ENCODE peak calls at places on chromosome 7, in five cellular contexts. L is SJSA1, R is A549, T is aorta, C is fibroblast of lung. I is an unnamed sample.

GRCh38 chr7:111753968-111754367 is 191.7 kb upstream of the IMMP2L start:
- DNase-seq in T (no peak), R (no peak), C (no peak), L (no peak), I (no peak)

GRCh38 chr7:39948375-39948774 is 1.7 kb upstream of the CDK13 start:
- DNase-seq in L (no peak), C (no peak), R (no peak), T (no peak), I (no peak)

GRCh38 chr7:9029671-9030070 is 596.3 kb downstream of the NXPH1 start:
- DNase-seq in R (no peak), L (no peak), T (no peak), C (no peak), I (no peak)

GRCh38 chr7:46210467-46210866 is 289.4 kb upstream of the IGFBP3 start:
- DNase-seq in L (no peak), T (no peak), C (no peak), R (no peak), I (no peak)

GRCh38 chr7:22576941-22577927 is 77.2 kb upstream of the STEAP1B start:
- DNase-seq in T (no peak), L (no peak), C (peak; percentile 99), R (no peak), I (peak; percentile 88)

GRCh38 chr7:113040849-113041248 is 45.8 kb downstream of the GPR85 start:
- DNase-seq in R (no peak), L (no peak), T (no peak), C (no peak), I (no peak)

GRCh38 chr7:28298870-28299484 is 113.3 kb upstream of the CREB5 start:
- DNase-seq in C (peak; percentile 85), T (no peak), R (peak; percentile 52), L (peak; percentile 26), I (peak; percentile 68)

GRCh38 chr7:32587431-32587948 is 92.2 kb downstream of the AVL9 start:
- DNase-seq in R (peak; percentile 61), T (no peak), L (peak; percentile 93), C (peak; percentile 95), I (peak; percentile 90)

DNA sequence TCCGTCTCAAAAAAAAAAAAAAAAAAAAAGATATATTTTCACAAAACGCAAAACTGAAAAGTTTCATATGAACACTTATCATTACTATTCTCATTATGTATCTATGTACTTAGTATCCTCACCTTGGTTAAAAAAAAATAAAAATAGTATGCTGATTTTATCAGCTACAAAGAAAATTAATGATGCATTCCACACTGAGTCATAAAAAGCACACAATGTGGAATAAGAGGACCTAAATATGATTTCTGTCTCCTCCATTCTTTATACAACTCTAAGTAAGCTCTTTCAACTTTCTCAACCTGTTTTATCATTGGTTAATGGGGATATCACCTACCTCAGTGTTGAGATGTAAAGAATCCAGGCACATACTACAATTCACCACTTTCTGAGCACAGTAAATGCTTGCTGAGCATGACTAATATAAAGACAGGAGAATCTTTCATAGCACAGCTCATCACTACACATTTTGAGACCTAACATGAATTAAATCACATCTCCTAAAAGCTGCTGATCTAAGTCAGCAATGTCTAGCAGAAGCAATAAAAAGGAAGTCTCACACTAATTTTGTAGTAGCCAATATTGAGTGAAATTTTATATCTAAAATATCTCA is 2.7 kb downstream of the SNX13 start:
- DNase-seq in L (no peak), C (no peak), R (no peak), T (no peak), I (no peak)
- H3K27ac ChIP-seq in L (no peak overlapping the region), C (no peak overlapping the region), R (no peak overlapping the region), T (no peak overlapping the region), I (no peak overlapping the region)

GRCh38 chr7:76057103-76057812 is 9.4 kb downstream of the MDH2 start:
- DNase-seq in L (no peak), C (no peak), T (no peak), R (no peak), I (no peak)

GRCh38 chr7:76057813-76058145 is 9.9 kb downstream of the MDH2 start:
- DNase-seq in T (no peak), C (no peak), L (no peak), R (no peak), I (no peak)

GRCh38 chr7:76053461-76053860 is 5.6 kb downstream of the MDH2 start:
- DNase-seq in C (no peak), T (no peak), R (no peak), L (peak; percentile 19), I (no peak)

GRCh38 chr7:76054129-76055120 is 6.5 kb downstream of the MDH2 start:
- DNase-seq in L (no peak), R (no peak), C (peak; percentile 57), T (no peak), I (peak; percentile 32)

DNA sequence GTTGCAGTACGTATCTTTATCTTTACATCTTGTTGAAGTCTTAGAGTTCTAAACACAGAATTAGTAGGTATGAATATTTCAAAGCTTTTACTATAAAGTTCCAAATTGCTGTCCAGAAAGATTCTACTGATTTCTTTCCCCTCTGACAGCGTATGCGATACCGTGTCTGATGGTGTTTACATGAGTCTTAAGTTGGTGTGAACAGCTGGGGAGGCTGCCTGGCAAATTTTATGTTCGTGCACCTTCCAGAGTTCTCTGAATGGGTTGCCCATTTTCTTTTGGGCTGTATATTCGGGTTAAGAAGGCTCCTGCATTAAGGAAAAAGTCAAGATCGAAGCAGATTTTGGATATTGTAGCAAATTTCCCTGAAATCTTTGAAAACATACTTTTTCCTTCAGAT is 8.3 kb downstream of the MDH2 start:
- DNase-seq in T (no peak), L (no peak), R (no peak), C (no peak), I (no peak)
- H3K27ac ChIP-seq in T (no peak overlapping the region), L (no peak overlapping the region), R (no peak overlapping the region), C (no peak overlapping the region), I (no peak overlapping the region)

DNA sequence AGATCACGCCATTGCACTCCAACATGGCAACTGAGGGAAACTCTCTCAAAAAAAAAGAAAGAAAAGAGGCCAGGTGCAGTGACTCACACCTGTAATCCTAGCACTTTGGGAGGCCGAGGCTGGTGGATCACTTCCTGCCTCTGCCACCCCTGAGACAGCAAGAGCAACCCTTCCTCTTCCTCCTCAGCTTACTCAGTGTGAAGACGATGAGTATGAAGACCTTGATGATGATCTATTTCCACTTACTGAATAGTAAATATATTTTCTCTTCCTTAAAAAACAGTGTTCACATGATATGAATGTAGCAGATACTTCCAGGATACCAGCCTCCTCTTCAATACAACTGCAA is 2.1 kb upstream of the ZKSCAN1 start:
- DNase-seq in L (no peak), R (no peak), C (no peak), T (no peak), I (no peak)
- H3K27ac ChIP-seq in L (no peak overlapping the region), R (no peak overlapping the region), C (no peak overlapping the region), T (no peak overlapping the region), I (no peak overlapping the region)

DNA sequence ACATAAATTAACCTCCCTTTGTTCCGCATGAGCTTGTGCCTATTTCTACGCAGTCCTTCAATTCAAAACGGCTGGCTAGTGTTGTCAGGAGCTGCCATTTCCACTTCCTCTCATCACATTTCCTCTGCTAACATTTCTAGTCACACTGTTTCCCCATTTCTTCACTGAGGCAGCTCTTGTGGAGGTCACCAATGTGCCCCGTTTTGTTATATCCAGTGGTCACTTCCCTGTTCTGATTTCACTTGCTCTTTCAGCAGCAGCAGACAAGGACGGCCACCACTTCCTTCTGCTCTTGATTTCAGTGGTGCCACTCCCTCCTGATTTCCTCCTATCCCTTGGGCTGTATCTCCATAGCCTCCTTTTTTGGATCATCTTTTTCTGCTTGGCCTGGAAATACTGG is 64.8 kb upstream of the SEC61G start:
- DNase-seq in T (no peak), L (no peak), R (no peak), C (no peak), I (no peak)
- H3K27ac ChIP-seq in T (no peak overlapping the region), L (no peak overlapping the region), R (peak overlapping the region; percentile 52), C (no peak overlapping the region), I (no peak overlapping the region)

GRCh38 chr7:150963707-150964559 is 14.2 kb downstream of the KCNH2 start:
- DNase-seq in T (no peak), R (no peak), L (no peak), C (no peak), I (no peak)

GRCh38 chr7:150962743-150963399 is 15.2 kb downstream of the KCNH2 start:
- DNase-seq in C (peak; percentile 27), T (no peak), R (peak; percentile 92), L (no peak), I (no peak)

GRCh38 chr7:150961510-150962284 is 16.4 kb downstream of the KCNH2 start:
- DNase-seq in C (peak; percentile 44), T (no peak), L (no peak), R (no peak), I (no peak)

GRCh38 chr7:150959739-150960734 is 18.1 kb downstream of the KCNH2 start:
- DNase-seq in L (no peak), R (no peak), C (no peak), T (no peak), I (no peak)

GRCh38 chr7:150962285-150962742 is 15.8 kb downstream of the KCNH2 start:
- DNase-seq in L (no peak), R (no peak), T (no peak), C (no peak), I (no peak)
- H3K27ac ChIP-seq in L (no peak overlapping the region), R (no peak overlapping the region), T (no peak overlapping the region), C (no peak overlapping the region), I (no peak overlapping the region)

DNA sequence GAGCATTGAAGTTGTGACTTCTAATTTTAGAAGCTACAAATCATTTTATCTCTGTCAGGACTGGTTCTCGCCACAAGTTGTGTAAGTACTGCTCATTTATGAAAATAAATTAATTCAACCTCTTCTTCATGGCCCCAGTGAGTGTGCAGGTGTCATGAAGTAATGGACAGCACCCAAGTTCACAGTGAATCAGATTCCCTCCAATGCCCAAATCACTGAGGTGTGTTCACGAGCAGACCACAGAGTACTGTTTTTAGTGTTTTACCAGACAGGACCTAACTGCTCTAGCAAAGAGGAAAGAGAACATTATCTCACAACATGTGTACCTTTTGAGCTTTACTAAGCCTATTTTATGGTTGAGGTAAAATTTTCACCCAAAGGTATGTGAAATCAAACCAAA is 980.0 kb downstream of the CNTNAP2 start:
- DNase-seq in C (no peak), L (no peak), T (no peak), R (no peak), I (no peak)
- H3K27ac ChIP-seq in C (no peak overlapping the region), L (no peak overlapping the region), T (no peak overlapping the region), R (no peak overlapping the region), I (no peak overlapping the region)

GRCh38 chr7:99996755-99997544 is 18.4 kb upstream of the ZKSCAN1 start:
- DNase-seq in R (no peak), L (no peak), T (no peak), C (no peak), I (no peak)

GRCh38 chr7:100003711-100004661 is 11.4 kb upstream of the ZKSCAN1 start:
- DNase-seq in L (no peak), T (peak; percentile 49), C (no peak), R (no peak), I (no peak)

GRCh38 chr7:99994819-99995218 is 19.0 kb upstream of the AZGP1 start:
- DNase-seq in R (no peak), T (peak; percentile 40), L (no peak), C (no peak), I (no peak)

GRCh38 chr7:99997545-99998137 is 17.8 kb upstream of the ZKSCAN1 start:
- DNase-seq in T (peak; percentile 82), R (no peak), L (no peak), C (peak; percentile 46), I (no peak)

DNA sequence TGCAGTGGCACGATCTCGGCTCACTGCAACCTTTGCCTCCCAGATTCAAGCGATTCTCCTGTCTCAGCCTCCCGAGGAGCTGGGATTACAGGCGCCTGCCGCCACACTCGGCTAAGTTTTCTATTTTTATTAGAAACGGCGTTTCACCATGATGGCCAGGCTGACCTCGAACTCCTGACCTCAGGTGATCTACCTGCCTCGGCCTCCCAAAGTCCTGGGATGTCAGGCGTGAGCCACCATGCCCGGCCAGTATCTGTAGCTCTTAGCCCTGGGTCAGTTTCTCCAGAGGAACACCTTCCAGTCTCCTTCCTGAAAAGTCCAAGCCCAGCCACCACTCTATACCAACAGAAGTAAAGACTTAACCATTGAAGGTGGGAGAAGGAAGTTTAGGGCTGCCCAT is 15.2 kb upstream of the ZKSCAN1 start:
- DNase-seq in L (no peak), C (no peak), T (peak; percentile 45), R (no peak), I (no peak)
- H3K27ac ChIP-seq in L (no peak overlapping the region), C (no peak overlapping the region), T (no peak overlapping the region), R (no peak overlapping the region), I (no peak overlapping the region)